ENCODE peak calls at places on chromosome 19, in four cellular contexts. H, I, N and C are unnamed samples.

GRCh38 chr19:15265849-15266248 is 33.6 kb upstream of the EPHX3 start:
- DNase-seq in H (no peak), N (no peak), I (no peak), C (no peak)

GRCh38 chr19:4401482-4402170 is 814 bp upstream of the CHAF1A start:
- DNase-seq in N (no peak), I (no peak), H (no peak), C (no peak)

GRCh38 chr19:43623889-43624670 is 4.7 kb upstream of the ZNF428 start:
- DNase-seq in H (peak), I (peak), N (no peak), C (peak)

GRCh38 chr19:46271488-46272197 is 25.2 kb upstream of the HIF3A start:
- DNase-seq in I (no peak), H (no peak), N (no peak), C (peak)

GRCh38 chr19:52214241-52214640 is 24.4 kb downstream of the PPP2R1A start:
- DNase-seq in H (no peak), N (no peak), I (no peak), C (no peak)

GRCh38 chr19:23070353-23070781 is 46.5 kb upstream of the ZNF730 start:
- DNase-seq in H (peak), N (no peak), I (peak), C (no peak)

GRCh38 chr19:56314018-56314583 is 538 bp downstream of the ZSCAN5A start:
- DNase-seq in I (no peak), N (peak), H (peak), C (peak)

GRCh38 chr19:49333426-49334288 is 1.5 kb upstream of the CD37 start:
- DNase-seq in I (no peak), H (no peak), N (no peak), C (no peak)

GRCh38 chr19:42989851-42990250 is 36.4 kb downstream of the PSG11 start:
- DNase-seq in N (no peak), H (no peak), I (no peak), C (no peak)

GRCh38 chr19:34375598-34375997 is 10.6 kb downstream of the GPI start:
- DNase-seq in I (no peak), H (no peak), N (no peak), C (no peak)

GRCh38 chr19:16285769-16286564 is 38.7 kb upstream of the KLF2 start:
- DNase-seq in N (no peak), H (no peak), I (no peak), C (no peak)

GRCh38 chr19:40565910-40566495 is 10.7 kb upstream of the SHKBP1 start:
- DNase-seq in N (no peak), H (no peak), I (no peak), C (no peak)

GRCh38 chr19:29323046-29323971 is 110.4 kb upstream of the UQCRFS1 start:
- DNase-seq in I (no peak), N (no peak), H (no peak), C (no peak)

GRCh38 chr19:39805120-39805519 is 26.5 kb downstream of the LEUTX start:
- DNase-seq in N (no peak), H (no peak), I (peak), C (no peak)

GRCh38 chr19:24166055-24166454 is 79.1 kb downstream of the ZNF254 start:
- DNase-seq in H (no peak), I (no peak), N (no peak), C (no peak)

GRCh38 chr19:42135836-42136235 is 3.6 kb upstream of the POU2F2 start:
- DNase-seq in N (no peak), H (no peak), I (no peak), C (no peak)

GRCh38 chr19:13629687-13630357 is 123.5 kb upstream of the CACNA1A start:
- DNase-seq in N (no peak), H (no peak), I (no peak), C (no peak)

GRCh38 chr19:14147797-14148605 is 11.6 kb upstream of the ASF1B start:
- DNase-seq in I (peak), N (peak), H (peak), C (peak)

GRCh38 chr19:37537391-37537947 is 30.7 kb downstream of the ZNF793 start:
- DNase-seq in H (no peak), N (no peak), I (no peak), C (no peak)

GRCh38 chr19:49546825-49547565 is 19.2 kb downstream of the RCN3 start:
- DNase-seq in H (peak), N (peak), I (peak), C (peak)

GRCh38 chr19:52748336-52748950 is 13.6 kb upstream of the ZNF611 start:
- DNase-seq in I (peak), H (no peak), N (peak), C (peak)

GRCh38 chr19:51097166-51097736 is 11.0 kb downstream of the CTU1 start:
- DNase-seq in N (peak), I (peak), H (peak), C (peak)

GRCh38 chr19:58407658-58408151 is 744 bp upstream of the ZNF584 start:
- DNase-seq in I (peak), N (peak), H (no peak), C (no peak)

GRCh38 chr19:14102756-14103155 is 12.2 kb upstream of the SAMD1 start:
- DNase-seq in N (no peak), I (no peak), H (no peak), C (no peak)

GRCh38 chr19:51514866-51515481 is 13.4 kb upstream of the SIGLEC12 start:
- DNase-seq in H (no peak), N (peak), I (peak), C (peak)

GRCh38 chr19:55585658-55586339 is 5.2 kb upstream of the ZNF579 start:
- DNase-seq in I (no peak), H (peak), N (peak), C (peak)

GRCh38 chr19:32902448-32902847 is 32.9 kb upstream of the SLC7A9 start:
- DNase-seq in I (no peak), N (no peak), H (peak), C (no peak)

GRCh38 chr19:11658954-11659353 is 61.7 kb downstream of the ZNF627 start:
- DNase-seq in N (no peak), I (no peak), H (no peak), C (no peak)

GRCh38 chr19:45607071-45608029 is 5.3 kb upstream of the GPR4 start:
- DNase-seq in N (peak), I (peak), H (peak), C (peak)

GRCh38 chr19:13169769-13170168 is 19.6 kb downstream of the IER2 start:
- DNase-seq in N (no peak), H (no peak), I (no peak), C (peak)

GRCh38 chr19:35665157-35665556 is 1.2 kb upstream of the UPK1A start:
- DNase-seq in H (no peak), N (no peak), I (no peak), C (no peak)

GRCh38 chr19:35661995-35662340 is 4.3 kb upstream of the UPK1A start:
- DNase-seq in I (no peak), N (no peak), H (no peak), C (no peak)

GRCh38 chr19:35665604-35666003 is 713 bp upstream of the UPK1A start:
- DNase-seq in N (no peak), H (no peak), I (no peak), C (no peak)

GRCh38 chr19:35666251-35666913 is at the start of gene UPK1A:
- DNase-seq in N (no peak), H (no peak), I (no peak), C (no peak)

GRCh38 chr19:35663981-35664380 is 2.3 kb upstream of the UPK1A start:
- DNase-seq in H (no peak), I (no peak), N (no peak), C (no peak)
- TF ChIP-seq HMGXB4 in H (no peak), I (no peak), N (no peak), C (no peak)

GRCh38 chr19:3366761-3367571 is 583 bp downstream of the NFIC start:
- DNase-seq in H (no peak), I (peak), N (no peak), C (no peak)

GRCh38 chr19:3366104-3366760 is at the start of gene NFIC:
- DNase-seq in N (no peak), I (peak), H (no peak), C (no peak)

GRCh38 chr19:3365093-3365446 is 1.3 kb upstream of the NFIC start:
- DNase-seq in H (no peak), N (no peak), I (no peak), C (no peak)

GRCh38 chr19:3364501-3364858 is 1.9 kb upstream of the NFIC start:
- DNase-seq in H (no peak), I (no peak), N (no peak), C (no peak)

DNA sequence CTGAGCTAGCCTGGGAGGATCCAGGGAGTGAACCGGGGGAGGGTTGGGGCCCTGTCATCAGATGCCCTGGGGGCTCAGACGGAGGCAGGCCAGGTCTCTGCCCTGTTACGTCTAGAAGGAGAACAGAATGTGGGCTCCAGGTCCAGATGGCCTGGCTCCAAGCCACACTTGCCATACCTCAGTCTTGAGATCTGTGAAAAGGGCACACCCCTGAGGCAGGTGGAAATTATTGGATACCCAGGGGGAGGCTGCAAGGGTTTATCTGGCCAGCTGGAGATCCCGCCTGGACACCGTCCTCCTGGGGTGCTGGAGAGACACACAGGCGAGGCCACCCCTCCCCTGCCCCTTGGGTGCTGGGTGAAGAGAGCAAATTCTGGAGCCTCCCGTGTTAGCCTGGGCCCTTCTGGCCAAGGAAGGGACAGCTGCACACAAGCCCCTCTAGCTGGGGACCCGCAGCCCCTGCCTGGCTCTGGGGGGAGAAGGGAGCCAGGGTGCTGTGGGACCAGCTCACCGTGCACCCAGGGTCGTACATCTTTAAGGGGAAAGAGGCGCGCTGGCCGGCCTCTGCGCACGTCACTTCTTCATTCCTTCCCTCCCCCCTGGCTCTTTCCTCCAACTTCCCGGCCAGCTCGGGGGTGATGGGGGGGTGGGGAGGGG is 808 bp upstream of the NFIC start:
- DNase-seq in H (no peak), I (peak), N (no peak), C (peak)
- TF ChIP-seq HMGXB4 in H (no peak), I (no peak), N (no peak), C (no peak)

DNA sequence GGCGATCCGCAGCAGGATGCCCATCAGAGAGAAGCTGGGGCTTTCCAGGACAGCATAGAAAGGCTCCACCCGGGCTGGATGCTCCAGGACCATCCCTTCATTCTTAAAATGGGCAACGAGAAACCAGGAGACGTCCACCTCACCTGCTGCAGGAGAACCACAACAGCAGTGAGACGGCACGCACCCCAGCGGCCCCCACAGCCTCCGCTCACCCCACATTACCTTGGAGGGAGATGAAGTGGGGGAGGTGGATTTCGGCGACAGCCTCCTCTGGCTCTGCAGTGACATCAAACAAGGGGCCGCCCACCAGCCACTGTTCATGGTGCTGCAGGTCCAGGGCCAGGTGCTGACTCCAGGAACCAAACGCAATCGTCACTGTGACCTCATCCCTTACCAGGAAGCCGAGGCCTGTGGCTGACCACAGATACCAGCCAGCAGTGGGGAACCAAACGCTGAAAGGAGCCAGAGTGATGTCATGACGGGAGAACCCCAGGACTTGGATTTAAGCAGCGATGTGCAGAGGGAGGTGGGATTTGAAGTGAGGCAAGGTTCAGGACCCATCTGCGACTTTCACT is 25.1 kb downstream of the CARD8 start:
- DNase-seq in N (no peak), H (no peak), I (no peak), C (no peak)
- TF ChIP-seq HMGXB4 in N (no peak), H (no peak), I (no peak), C (no peak)

GRCh38 chr19:5679289-5680082 is 830 bp downstream of the MICOS13 start:
- DNase-seq in H (no peak), I (no peak), N (no peak), C (no peak)
- TF ChIP-seq HMGXB4 in H (no peak), I (peak), N (no peak), C (no peak)

GRCh38 chr19:47315125-47315821 is 5.6 kb downstream of the C5AR1 start:
- DNase-seq in H (no peak), N (peak), I (peak), C (peak)
- TF ChIP-seq HMGXB4 in H (no peak), N (peak), I (no peak), C (no peak)

GRCh38 chr19:38664503-38665211 is 17.2 kb downstream of the ACTN4 start:
- DNase-seq in I (peak), N (no peak), H (no peak), C (no peak)

GRCh38 chr19:38662508-38663155 is 15.2 kb downstream of the ACTN4 start:
- DNase-seq in N (no peak), I (no peak), H (no peak), C (no peak)

GRCh38 chr19:38663156-38663651 is 15.8 kb downstream of the ACTN4 start:
- DNase-seq in N (no peak), H (no peak), I (no peak), C (no peak)

GRCh38 chr19:38665219-38665931 is 17.9 kb downstream of the ACTN4 start:
- DNase-seq in N (no peak), I (no peak), H (no peak), C (no peak)

GRCh38 chr19:38663957-38664502 is 16.6 kb downstream of the ACTN4 start:
- DNase-seq in I (peak), N (no peak), H (no peak), C (no peak)
- TF ChIP-seq HMGXB4 in I (no peak), N (no peak), H (no peak), C (no peak)

DNA sequence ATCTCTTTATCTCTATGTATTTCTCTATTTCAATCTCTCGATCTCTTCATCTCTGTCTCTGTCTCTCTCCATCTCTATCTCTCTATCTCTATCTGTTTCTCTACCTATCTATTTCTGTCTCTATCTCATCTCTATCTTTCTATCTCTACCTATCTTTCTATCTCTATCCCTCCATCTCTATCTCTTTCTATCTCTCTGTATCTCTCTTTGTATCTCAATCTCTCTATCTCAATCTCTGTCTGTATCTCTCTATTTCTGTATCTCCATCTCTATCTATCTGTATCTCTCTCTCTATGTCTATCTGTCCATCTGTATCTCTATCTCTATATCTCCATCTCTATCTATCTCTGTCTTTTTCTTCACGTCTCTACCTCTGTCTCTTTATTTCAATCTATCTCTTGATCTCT is 25.2 kb downstream of the TNFSF9 start:
- DNase-seq in I (no peak), N (no peak), H (no peak), C (no peak)
- TF ChIP-seq HMGXB4 in I (no peak), N (no peak), H (no peak), C (no peak)

GRCh38 chr19:19071897-19072296 is 8.1 kb downstream of the SLC25A42 start:
- DNase-seq in I (no peak), N (no peak), H (no peak), C (no peak)

GRCh38 chr19:19064811-19065745 is 1.3 kb downstream of the SLC25A42 start:
- DNase-seq in I (peak), N (no peak), H (peak), C (no peak)

GRCh38 chr19:19067276-19068072 is 3.7 kb downstream of the SLC25A42 start:
- DNase-seq in H (no peak), I (no peak), N (no peak), C (no peak)

GRCh38 chr19:19064098-19064722 is 416 bp downstream of the SLC25A42 start:
- DNase-seq in I (no peak), H (no peak), N (no peak), C (peak)

DNA sequence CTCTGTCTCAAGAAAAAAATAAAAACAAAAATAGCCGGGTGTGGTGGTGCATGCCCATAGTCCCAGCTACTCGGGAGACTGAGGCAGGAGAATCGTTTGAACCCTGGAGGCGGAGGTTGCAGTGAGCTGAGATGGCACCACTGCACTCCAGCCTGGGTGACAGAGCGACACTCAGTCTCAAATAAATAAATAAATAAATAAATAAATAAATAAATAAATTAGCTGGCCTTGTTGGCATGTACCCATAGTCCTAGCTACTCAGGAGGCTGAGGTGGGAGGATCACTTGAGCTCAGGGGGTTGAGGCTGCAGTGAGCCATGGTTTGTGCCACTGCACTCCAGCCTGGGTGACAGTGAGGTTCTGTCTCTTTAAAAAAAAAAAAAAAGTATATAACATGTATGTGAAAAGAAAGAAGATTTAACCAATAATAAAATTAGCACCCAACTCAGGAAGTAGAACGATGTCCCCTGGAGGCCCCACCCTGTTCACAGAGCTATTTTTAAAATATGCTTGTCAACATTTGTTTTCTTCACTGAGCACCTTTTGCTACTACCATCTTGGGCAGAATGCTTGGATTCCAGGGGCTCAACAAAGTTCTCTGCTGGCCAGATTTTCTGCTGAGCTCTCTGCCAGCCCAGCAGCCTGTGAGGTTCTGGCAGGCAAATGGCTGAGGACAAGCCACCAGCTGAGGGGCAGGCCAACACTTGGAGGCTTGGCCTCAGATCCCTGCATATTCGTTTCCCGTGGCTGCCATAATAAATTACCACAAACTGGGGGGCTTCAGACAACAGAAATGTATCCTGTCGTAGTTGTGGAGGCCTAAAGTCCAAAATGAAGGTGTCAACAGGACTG is 5.1 kb downstream of the SLC25A42 start:
- DNase-seq in I (no peak), H (no peak), N (no peak), C (no peak)
- TF ChIP-seq HMGXB4 in I (no peak), H (no peak), N (no peak), C (no peak)

GRCh38 chr19:8302734-8303133 is 5.4 kb downstream of the CD320 start:
- DNase-seq in I (no peak), H (peak), N (no peak), C (no peak)

GRCh38 chr19:8305798-8306197 is 2.4 kb downstream of the CD320 start:
- DNase-seq in N (no peak), H (peak), I (no peak), C (no peak)

GRCh38 chr19:8306235-8307054 is 1.7 kb downstream of the CD320 start:
- DNase-seq in N (no peak), H (peak), I (no peak), C (no peak)

GRCh38 chr19:8304841-8305621 is 3.1 kb downstream of the CD320 start:
- DNase-seq in H (peak), I (peak), N (no peak), C (no peak)

GRCh38 chr19:8302357-8302691 is 5.8 kb downstream of the CD320 start:
- DNase-seq in H (peak), I (peak), N (no peak), C (no peak)
- TF ChIP-seq HMGXB4 in H (no peak), I (no peak), N (no peak), C (no peak)

DNA sequence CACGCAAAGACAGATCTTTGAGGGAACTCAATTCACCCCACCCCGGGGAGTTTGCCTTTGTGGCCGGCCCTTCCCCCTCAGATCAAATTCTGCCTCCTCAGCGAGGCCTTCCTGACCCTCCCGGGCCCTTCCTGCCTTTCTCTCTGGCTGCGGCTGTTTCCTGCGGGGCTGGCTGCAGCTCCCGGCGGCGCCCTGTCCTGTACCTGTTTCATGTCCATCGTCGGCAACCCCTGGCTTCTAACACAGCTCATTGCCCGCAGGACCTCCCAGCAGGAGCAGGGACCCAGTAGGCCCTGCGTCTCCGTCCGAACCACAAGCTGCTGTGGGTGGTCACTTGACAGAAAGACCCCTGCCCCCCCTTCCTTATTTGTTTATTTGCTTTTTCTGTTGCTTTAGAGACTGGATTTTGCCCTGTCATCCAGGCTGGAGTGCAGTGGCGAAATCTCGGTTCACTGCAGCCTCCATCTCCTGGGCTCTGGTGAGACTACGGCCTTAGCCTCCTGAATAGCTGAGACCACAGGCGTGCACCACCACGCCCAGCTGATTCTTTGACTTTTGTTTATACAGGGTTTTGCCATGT is 7.7 kb upstream of the PTBP1 start:
- DNase-seq in N (peak), H (peak), I (peak), C (no peak)
- TF ChIP-seq HMGXB4 in N (no peak), H (no peak), I (no peak), C (no peak)